ENCODE peak calls at places on chromosome 18, in five cellular contexts. A, O, M, H and V are unnamed samples.

GRCh38 chr18:9792565-9793226 is 84.6 kb downstream of the RAB31 start:
- DNase-seq in A (no peak), O (peak; percentile 77), M (no peak), H (no peak), V (no peak)

GRCh38 chr18:21449367-21450250 is 150.9 kb downstream of the ESCO1 start:
- DNase-seq in A (no peak), O (no peak), M (no peak), H (no peak), V (no peak)

GRCh38 chr18:29377346-29377745 is 1200.4 kb upstream of the CDH2 start:
- DNase-seq in A (no peak), O (no peak), M (no peak), H (no peak), V (no peak)

GRCh38 chr18:35171315-35171987 is 69.4 kb upstream of the ZNF397 start:
- DNase-seq in A (no peak), O (no peak), M (no peak), H (no peak), V (no peak)

GRCh38 chr18:36348331-36348730 is 50.8 kb downstream of the FHOD3 start:
- DNase-seq in A (no peak), O (no peak), M (no peak), H (no peak), V (no peak)

GRCh38 chr18:6069539-6069938 is 174.2 kb upstream of the TMEM200C start:
- DNase-seq in A (no peak), O (no peak), M (no peak), H (no peak), V (no peak)

GRCh38 chr18:10170375-10170774 is 256.6 kb downstream of the VAPA start:
- DNase-seq in A (no peak), O (no peak), M (no peak), H (no peak), V (no peak)

GRCh38 chr18:58337688-58338087 is 291.2 kb downstream of the ALPK2 start:
- DNase-seq in A (no peak), O (no peak), M (no peak), H (no peak), V (no peak)

GRCh38 chr18:54835944-54836343 is 7.7 kb downstream of the RAB27B start:
- DNase-seq in A (no peak), O (no peak), M (no peak), H (no peak), V (no peak)

GRCh38 chr18:68262697-68263293 is 452.1 kb downstream of the TMX3 start:
- DNase-seq in A (no peak), O (no peak), M (no peak), H (no peak), V (no peak)

GRCh38 chr18:57087985-57088384 is 58.9 kb upstream of the BOD1L2 start:
- DNase-seq in A (no peak), O (no peak), M (peak; percentile 6), H (no peak), V (no peak)

GRCh38 chr18:68555935-68556334 is 159.0 kb downstream of the TMX3 start:
- DNase-seq in A (no peak), O (no peak), M (no peak), H (peak; percentile 0), V (no peak)

GRCh38 chr18:44802508-44802907 is 121.8 kb downstream of the SETBP1 start:
- DNase-seq in A (no peak), O (no peak), M (no peak), H (no peak), V (no peak)

GRCh38 chr18:31720867-31721266 is 36.5 kb upstream of the B4GALT6 start:
- DNase-seq in A (no peak), O (no peak), M (no peak), H (no peak), V (no peak)
- TF ChIP-seq CTCF in A (no peak), O (no peak), M (no peak), H (no peak), V (no peak)

GRCh38 chr18:38940475-38940862 is 1374.9 kb upstream of the CELF4 start:
- DNase-seq in A (no peak), O (no peak), M (no peak), H (no peak), V (no peak)

GRCh38 chr18:38940863-38941531 is 1375.4 kb upstream of the CELF4 start:
- DNase-seq in A (no peak), O (no peak), M (peak; percentile 77), H (peak; percentile 12), V (no peak)

GRCh38 chr18:38948436-38948835 is 1382.8 kb upstream of the CELF4 start:
- DNase-seq in A (no peak), O (no peak), M (no peak), H (no peak), V (no peak)

GRCh38 chr18:38944446-38945024 is 1378.9 kb upstream of the CELF4 start:
- DNase-seq in A (no peak), O (no peak), M (no peak), H (no peak), V (no peak)
- H3K9me3 ChIP-seq in A (no peaks in the 10 kb centered on the region), O (no peaks in the 10 kb centered on the region), M (no peaks in the 10 kb centered on the region), H (no peaks in the 10 kb centered on the region), V (peaks cover 53% of the 10 kb centered on the region)

GRCh38 chr18:52348209-52348608 is 8.2 kb downstream of the DCC start:
- DNase-seq in A (no peak), O (peak; percentile 50), M (no peak), H (no peak), V (no peak)
- TF ChIP-seq CTCF in A (no peak), O (peak; percentile 69), M (peak; percentile 39), H (peak; percentile 18), V (no peak)

DNA sequence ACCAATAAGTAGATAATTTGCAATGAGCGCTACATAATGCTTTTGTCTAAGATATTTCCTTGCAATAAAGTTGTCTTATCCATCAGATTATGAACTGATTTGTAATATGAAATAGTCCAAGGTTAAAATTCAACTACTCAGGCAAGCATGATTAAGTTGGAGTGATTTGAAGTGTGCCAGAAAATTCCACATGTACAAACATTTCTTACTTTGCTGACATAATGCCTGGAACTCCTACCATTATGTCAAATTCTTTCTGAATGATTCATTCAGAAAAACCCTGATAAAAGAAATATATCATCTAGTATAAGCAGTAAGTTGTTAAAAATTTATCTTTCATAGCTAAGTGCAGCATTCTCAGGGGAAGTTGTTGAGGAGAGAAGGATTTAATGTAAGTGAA is 87.3 kb downstream of the CBLN2 start:
- DNase-seq in A (no peak), O (no peak), M (no peak), H (no peak), V (no peak)
- H3K9me3 ChIP-seq in A (no peaks in the 10 kb centered on the region), O (no peaks in the 10 kb centered on the region), M (peaks cover 16% of the 10 kb centered on the region), H (no peaks in the 10 kb centered on the region), V (peaks cover under 1% of the 10 kb centered on the region)

GRCh38 chr18:8608795-8609673 is at the start of gene RAB12:
- DNase-seq in A (peak; percentile 72), O (peak; percentile 83), M (peak; percentile 51), H (no peak), V (peak; percentile 89)
- TF ChIP-seq CTCF in A (peak; percentile 95), O (peak; percentile 70), M (peak; percentile 41), H (peak; percentile 97), V (peak; percentile 91)

DNA sequence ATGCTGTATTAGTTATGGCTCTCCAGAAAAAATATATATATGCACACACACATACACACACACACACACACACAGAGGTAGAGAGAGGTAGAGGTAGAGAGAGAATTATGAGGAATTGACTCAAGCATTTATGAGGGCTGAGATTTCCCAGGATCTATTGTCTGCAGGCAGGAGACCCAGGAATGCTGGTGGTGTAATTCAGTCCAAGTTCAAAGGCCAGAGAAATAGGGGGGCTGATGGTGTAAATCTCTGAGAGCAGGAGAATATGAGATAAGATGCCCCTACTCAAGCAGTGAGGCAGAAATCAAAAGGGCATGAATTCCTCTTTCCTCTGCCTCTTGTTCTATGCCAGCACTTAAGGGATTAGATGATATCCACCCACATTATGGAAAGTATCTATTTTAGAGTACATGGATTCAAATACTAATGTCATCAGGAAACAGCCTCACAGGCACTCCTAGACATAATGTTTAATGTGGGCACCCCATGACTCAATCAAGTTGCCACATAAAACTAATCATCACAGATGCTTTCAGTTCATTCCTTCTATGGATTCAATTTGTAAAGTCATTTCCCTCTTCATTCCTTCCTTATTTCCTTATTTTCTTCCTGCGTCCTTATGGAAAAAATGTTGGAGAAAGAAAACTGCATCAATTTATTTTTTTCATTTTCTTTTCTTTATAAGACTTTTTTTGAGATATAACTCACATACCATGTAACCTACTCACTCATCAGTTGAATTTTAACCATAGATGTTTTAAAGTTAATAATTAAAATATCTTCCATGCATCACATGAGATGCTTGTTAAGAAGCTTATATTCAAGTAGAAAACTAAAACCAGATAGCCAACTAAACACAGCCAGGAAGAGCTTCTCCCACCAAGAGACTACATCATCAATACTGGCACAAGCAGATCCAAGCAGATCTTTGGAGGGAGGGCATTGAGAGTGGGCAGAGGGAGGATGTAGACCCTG is 406.2 kb downstream of the MBD2 start:
- DNase-seq in A (no peak), O (no peak), M (no peak), H (no peak), V (no peak)
- H3K9me3 ChIP-seq in A (no peaks in the 10 kb centered on the region), O (no peaks in the 10 kb centered on the region), M (no peaks in the 10 kb centered on the region), H (no peaks in the 10 kb centered on the region), V (peaks cover 6% of the 10 kb centered on the region)

GRCh38 chr18:11655605-11655932 is 33.5 kb upstream of the GNAL start:
- DNase-seq in A (no peak), O (no peak), M (no peak), H (no peak), V (no peak)
- TF ChIP-seq CTCF in A (no peak), O (no peak), M (no peak), H (peak; percentile 67), V (peak; percentile 4)

GRCh38 chr18:78676622-78677482 is 302.8 kb upstream of the SALL3 start:
- DNase-seq in A (no peak), O (no peak), M (no peak), H (no peak), V (no peak)
- H3K9me3 ChIP-seq in A (no peaks in the 10 kb centered on the region), O (no peaks in the 10 kb centered on the region), M (no peaks in the 10 kb centered on the region), H (no peaks in the 10 kb centered on the region), V (no peaks in the 10 kb centered on the region)

GRCh38 chr18:50722311-50722710 is 97.5 kb downstream of the MRO start:
- DNase-seq in A (no peak), O (no peak), M (no peak), H (no peak), V (no peak)
- TF ChIP-seq CTCF in A (no peak), O (peak; percentile 38), M (peak; percentile 11), H (no peak), V (no peak)

GRCh38 chr18:14905979-14906378 is 158.0 kb downstream of the ANKRD30B start:
- DNase-seq in A (no peak), O (no peak), M (no peak), H (no peak), V (no peak)

GRCh38 chr18:14905350-14905749 is 157.4 kb downstream of the ANKRD30B start:
- DNase-seq in A (no peak), O (no peak), M (no peak), H (no peak), V (no peak)

GRCh38 chr18:14900435-14900834 is 152.5 kb downstream of the ANKRD30B start:
- DNase-seq in A (no peak), O (no peak), M (no peak), H (no peak), V (no peak)
- H3K9me3 ChIP-seq in A (no peaks in the 10 kb centered on the region), O (peaks cover 29% of the 10 kb centered on the region), M (no peaks in the 10 kb centered on the region), H (no peaks in the 10 kb centered on the region), V (peaks cover 4% of the 10 kb centered on the region)